ENCODE peak calls at places on chromosome 1, in ten cellular contexts. One of them, this sample, is unnamed.

GRCh38 chr1:119449964-119450363 is 35.0 kb downstream of the HSD3B2 start:
- DNase-seq in upper lobe of left lung: no peak
- DNase-seq in stomach: no peak
- DNase-seq in GM12878: no peak
- DNase-seq in transverse colon: no peak
- DNase-seq in GM23338: peak; percentile 86
- DNase-seq in HCT116: no peak
- DNase-seq in Panc1: no peak
- DNase-seq in endothelial cell of umbilical vein: no peak
- DNase-seq in prostate gland: no peak
- DNase-seq in this sample: no peak

GRCh38 chr1:112540395-112540794 is 31.6 kb downstream of the WNT2B start:
- DNase-seq in upper lobe of left lung: no peak
- DNase-seq in stomach: no peak
- DNase-seq in GM12878: no peak
- DNase-seq in transverse colon: no peak
- DNase-seq in GM23338: no peak
- DNase-seq in HCT116: no peak
- DNase-seq in Panc1: no peak
- DNase-seq in endothelial cell of umbilical vein: no peak
- DNase-seq in prostate gland: no peak
- DNase-seq in this sample: no peak

GRCh38 chr1:29669912-29670311 is 433.6 kb downstream of the PTPRU start:
- DNase-seq in upper lobe of left lung: no peak
- DNase-seq in stomach: no peak
- DNase-seq in GM12878: no peak
- DNase-seq in transverse colon: no peak
- DNase-seq in GM23338: no peak
- DNase-seq in HCT116: no peak
- DNase-seq in Panc1: no peak
- DNase-seq in endothelial cell of umbilical vein: no peak
- DNase-seq in prostate gland: no peak
- DNase-seq in this sample: peak; percentile 72

GRCh38 chr1:226404063-226404903 is 3.6 kb downstream of the PARP1 start:
- DNase-seq in upper lobe of left lung: no peak
- DNase-seq in stomach: no peak
- DNase-seq in GM12878: no peak
- DNase-seq in transverse colon: no peak
- DNase-seq in GM23338: no peak
- DNase-seq in HCT116: no peak
- DNase-seq in Panc1: no peak
- DNase-seq in endothelial cell of umbilical vein: no peak
- DNase-seq in prostate gland: no peak
- DNase-seq in this sample: no peak

GRCh38 chr1:248808876-248809275 is 16.8 kb downstream of the SH3BP5L start:
- DNase-seq in upper lobe of left lung: no peak
- DNase-seq in stomach: no peak
- DNase-seq in GM12878: no peak
- DNase-seq in transverse colon: no peak
- DNase-seq in GM23338: no peak
- DNase-seq in HCT116: no peak
- DNase-seq in Panc1: no peak
- DNase-seq in endothelial cell of umbilical vein: no peak
- DNase-seq in prostate gland: no peak
- DNase-seq in this sample: no peak

GRCh38 chr1:181583598-181583997 is 100.3 kb downstream of the CACNA1E start:
- DNase-seq in upper lobe of left lung: no peak
- DNase-seq in stomach: peak; percentile 37
- DNase-seq in GM12878: no peak
- DNase-seq in transverse colon: peak; percentile 14
- DNase-seq in GM23338: peak; percentile 87
- DNase-seq in HCT116: peak; percentile 4
- DNase-seq in Panc1: no peak
- DNase-seq in endothelial cell of umbilical vein: no peak
- DNase-seq in prostate gland: no peak
- DNase-seq in this sample: no peak

GRCh38 chr1:207024202-207025143 is 8.1 kb downstream of the C1orf116 start:
- DNase-seq in upper lobe of left lung: no peak
- DNase-seq in stomach: peak; percentile 77
- DNase-seq in GM12878: no peak
- DNase-seq in transverse colon: no peak
- DNase-seq in GM23338: no peak
- DNase-seq in HCT116: no peak
- DNase-seq in Panc1: no peak
- DNase-seq in endothelial cell of umbilical vein: no peak
- DNase-seq in prostate gland: no peak
- DNase-seq in this sample: no peak

GRCh38 chr1:214337536-214337935 is 56.6 kb downstream of the SMYD2 start:
- DNase-seq in upper lobe of left lung: no peak
- DNase-seq in stomach: no peak
- DNase-seq in GM12878: no peak
- DNase-seq in transverse colon: no peak
- DNase-seq in GM23338: peak; percentile 57
- DNase-seq in HCT116: no peak
- DNase-seq in Panc1: no peak
- DNase-seq in endothelial cell of umbilical vein: peak; percentile 42
- DNase-seq in prostate gland: no peak
- DNase-seq in this sample: no peak

GRCh38 chr1:223707270-223708000 is 4.9 kb upstream of the CAPN2 start:
- DNase-seq in upper lobe of left lung: no peak
- DNase-seq in stomach: peak; percentile 72
- DNase-seq in GM12878: no peak
- DNase-seq in transverse colon: peak; percentile 77
- DNase-seq in GM23338: peak; percentile 35
- DNase-seq in HCT116: peak; percentile 93
- DNase-seq in Panc1: peak; percentile 98
- DNase-seq in endothelial cell of umbilical vein: peak; percentile 97
- DNase-seq in prostate gland: peak; percentile 61
- DNase-seq in this sample: no peak

DNA sequence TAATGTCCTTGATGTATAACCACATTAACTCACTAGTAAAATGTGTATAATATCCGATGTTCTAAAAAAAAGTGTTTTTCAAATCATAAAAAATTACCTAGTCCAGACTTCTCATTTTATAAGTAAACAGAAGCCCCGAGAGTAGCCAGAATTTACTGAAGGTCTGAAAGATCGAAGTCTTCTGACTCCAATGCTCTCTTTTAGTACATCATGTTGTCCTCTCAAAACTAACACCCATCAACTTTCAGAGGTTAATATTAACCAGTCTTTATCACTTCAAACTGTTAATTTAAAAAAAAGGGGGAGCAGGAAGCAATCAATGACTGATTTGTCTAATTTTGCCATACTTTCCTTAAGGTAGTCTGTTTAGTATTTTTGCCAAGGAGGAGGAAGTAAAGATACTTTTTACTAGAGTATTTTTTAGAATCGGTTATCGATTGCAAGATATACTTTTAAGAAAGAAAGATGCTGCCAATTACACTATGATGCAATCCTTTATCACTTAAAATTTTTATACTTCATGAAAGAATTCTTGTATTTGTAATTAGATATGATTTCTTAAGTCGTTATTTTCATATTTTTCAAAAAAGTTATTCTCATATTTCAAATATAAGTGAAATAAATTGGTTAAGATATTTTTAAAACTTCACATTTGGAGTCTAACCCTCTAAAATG is 25.5 kb downstream of the CCDC18 start:
- DNase-seq in upper lobe of left lung: no peak
- DNase-seq in stomach: no peak
- DNase-seq in GM12878: no peak
- DNase-seq in transverse colon: no peak
- DNase-seq in GM23338: no peak
- DNase-seq in HCT116: no peak
- DNase-seq in Panc1: no peak
- DNase-seq in endothelial cell of umbilical vein: no peak
- DNase-seq in prostate gland: no peak
- DNase-seq in this sample: no peak
- H3K36me3 ChIP-seq in upper lobe of left lung: peaks cover 3% of the 10 kb centered on the region
- H3K36me3 ChIP-seq in stomach: no peaks in the 10 kb centered on the region
- H3K36me3 ChIP-seq in GM12878: no peaks in the 10 kb centered on the region
- H3K36me3 ChIP-seq in transverse colon: peaks cover 4% of the 10 kb centered on the region
- H3K36me3 ChIP-seq in GM23338: peaks cover 20% of the 10 kb centered on the region
- H3K36me3 ChIP-seq in HCT116: peaks cover 20% of the 10 kb centered on the region
- H3K36me3 ChIP-seq in Panc1: peaks cover 4% of the 10 kb centered on the region
- H3K36me3 ChIP-seq in endothelial cell of umbilical vein: no peaks in the 10 kb centered on the region
- H3K36me3 ChIP-seq in prostate gland: no peaks in the 10 kb centered on the region
- H3K36me3 ChIP-seq in this sample: no peaks in the 10 kb centered on the region

GRCh38 chr1:153609585-153609907 is 3.4 kb downstream of the S100A16 start:
- DNase-seq in upper lobe of left lung: no peak
- DNase-seq in stomach: no peak
- DNase-seq in GM12878: no peak
- DNase-seq in transverse colon: no peak
- DNase-seq in GM23338: no peak
- DNase-seq in HCT116: no peak
- DNase-seq in Panc1: no peak
- DNase-seq in endothelial cell of umbilical vein: no peak
- DNase-seq in prostate gland: no peak
- DNase-seq in this sample: no peak

GRCh38 chr1:153608089-153608672 is 4.8 kb downstream of the S100A16 start:
- DNase-seq in upper lobe of left lung: no peak
- DNase-seq in stomach: no peak
- DNase-seq in GM12878: no peak
- DNase-seq in transverse colon: no peak
- DNase-seq in GM23338: peak; percentile 39
- DNase-seq in HCT116: no peak
- DNase-seq in Panc1: no peak
- DNase-seq in endothelial cell of umbilical vein: peak; percentile 62
- DNase-seq in prostate gland: no peak
- DNase-seq in this sample: no peak

GRCh38 chr1:153607381-153607780 is 5.6 kb downstream of the S100A16 start:
- DNase-seq in upper lobe of left lung: no peak
- DNase-seq in stomach: no peak
- DNase-seq in GM12878: no peak
- DNase-seq in transverse colon: no peak
- DNase-seq in GM23338: no peak
- DNase-seq in HCT116: no peak
- DNase-seq in Panc1: no peak
- DNase-seq in endothelial cell of umbilical vein: no peak
- DNase-seq in prostate gland: no peak
- DNase-seq in this sample: no peak

GRCh38 chr1:153610334-153611023 is 2.5 kb downstream of the S100A16 start:
- DNase-seq in upper lobe of left lung: no peak
- DNase-seq in stomach: no peak
- DNase-seq in GM12878: no peak
- DNase-seq in transverse colon: no peak
- DNase-seq in GM23338: no peak
- DNase-seq in HCT116: no peak
- DNase-seq in Panc1: no peak
- DNase-seq in endothelial cell of umbilical vein: peak; percentile 46
- DNase-seq in prostate gland: no peak
- DNase-seq in this sample: no peak

DNA sequence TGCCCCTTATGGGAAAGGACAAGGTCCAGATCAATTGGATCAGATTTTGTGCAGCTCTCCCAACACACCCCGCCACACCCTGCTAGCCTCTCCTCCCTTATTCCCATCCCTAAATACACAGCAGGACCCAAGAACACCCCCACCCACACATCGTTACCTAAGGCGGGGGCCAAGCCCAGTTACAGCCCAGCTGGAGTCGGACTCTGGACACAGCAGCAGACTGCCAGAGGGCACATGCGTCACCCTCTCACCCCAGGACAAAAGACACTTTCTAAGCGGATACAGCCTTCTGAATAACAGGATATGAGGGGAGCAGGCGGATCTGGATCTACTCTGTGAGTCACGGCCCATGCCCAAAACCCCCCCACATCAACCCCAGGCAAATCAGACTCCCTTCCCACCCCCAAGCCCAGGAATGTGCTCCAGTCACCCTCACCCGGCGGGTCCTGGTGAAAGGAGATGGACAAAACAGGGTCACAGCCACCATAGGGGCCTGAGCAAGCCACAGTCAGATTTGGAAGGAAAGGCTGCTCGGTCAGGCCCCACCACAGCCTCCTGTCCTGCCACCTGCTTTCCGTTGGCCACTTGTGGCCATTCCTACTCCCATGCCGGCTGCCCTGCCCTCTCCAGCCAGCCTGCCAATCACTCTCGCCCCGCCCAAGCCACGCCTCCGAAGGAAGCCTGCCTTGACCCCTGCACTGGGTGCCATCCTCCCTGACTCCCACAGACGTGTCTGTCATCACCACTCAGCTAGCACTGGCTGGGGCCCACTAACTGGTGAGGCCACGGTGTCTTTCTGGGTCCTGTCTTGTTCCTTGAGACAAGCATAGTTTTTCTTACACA is 4.0 kb downstream of the S100A16 start:
- DNase-seq in upper lobe of left lung: peak; percentile 93
- DNase-seq in stomach: peak; percentile 67
- DNase-seq in GM12878: no peak
- DNase-seq in transverse colon: peak; percentile 88
- DNase-seq in GM23338: peak; percentile 83
- DNase-seq in HCT116: peak; percentile 90
- DNase-seq in Panc1: peak; percentile 67
- DNase-seq in endothelial cell of umbilical vein: peak; percentile 98
- DNase-seq in prostate gland: no peak
- DNase-seq in this sample: no peak
- H3K4me1 ChIP-seq in upper lobe of left lung: peaks cover 38% of the 10 kb centered on the region
- H3K4me1 ChIP-seq in stomach: peaks cover 57% of the 10 kb centered on the region
- H3K4me1 ChIP-seq in GM12878: no peaks in the 10 kb centered on the region
- H3K4me1 ChIP-seq in transverse colon: peaks cover 44% of the 10 kb centered on the region
- H3K4me1 ChIP-seq in GM23338: peaks cover 45% of the 10 kb centered on the region
- H3K4me1 ChIP-seq in HCT116: peaks cover 41% of the 10 kb centered on the region
- H3K4me1 ChIP-seq in Panc1: peaks cover 47% of the 10 kb centered on the region
- H3K4me1 ChIP-seq in endothelial cell of umbilical vein: peaks cover 40% of the 10 kb centered on the region
- H3K4me1 ChIP-seq in prostate gland: peaks cover 4% of the 10 kb centered on the region
- H3K4me1 ChIP-seq in this sample: peaks cover 65% of the 10 kb centered on the region

DNA sequence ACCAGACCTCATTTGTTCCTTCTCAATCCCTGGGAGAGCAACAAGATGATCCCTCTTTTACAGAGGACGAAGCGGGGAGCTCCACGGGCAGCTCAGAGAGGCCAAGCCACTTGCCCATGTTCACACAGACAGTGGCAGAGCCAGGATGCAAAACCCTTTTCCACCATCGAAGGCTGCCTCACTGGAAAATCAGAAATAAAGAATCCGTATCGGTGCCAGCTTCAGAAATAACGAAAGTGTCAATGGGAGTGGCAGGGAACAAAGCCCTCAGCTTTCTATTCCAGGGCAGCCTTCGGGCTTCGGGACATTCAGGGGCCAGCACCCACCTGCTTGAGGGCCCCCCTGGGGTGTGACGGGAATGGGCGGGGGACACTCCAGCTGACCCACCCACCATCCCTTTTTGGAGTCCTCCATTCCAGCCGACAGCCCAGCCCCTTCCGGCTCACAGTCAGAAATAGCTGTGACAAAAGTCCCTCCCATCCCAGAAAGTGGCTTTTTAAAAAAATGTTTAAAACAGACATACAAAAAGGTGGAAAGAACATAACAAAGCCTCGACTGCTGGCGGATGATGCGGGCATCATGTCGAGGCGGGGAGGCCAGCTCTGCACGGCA is 6.0 kb downstream of the IFFO2 start:
- DNase-seq in upper lobe of left lung: peak; percentile 74
- DNase-seq in stomach: no peak
- DNase-seq in GM12878: no peak
- DNase-seq in transverse colon: no peak
- DNase-seq in GM23338: no peak
- DNase-seq in HCT116: no peak
- DNase-seq in Panc1: no peak
- DNase-seq in endothelial cell of umbilical vein: no peak
- DNase-seq in prostate gland: peak; percentile 55
- DNase-seq in this sample: no peak
- TF ChIP-seq POLR2AphosphoS5 in upper lobe of left lung: peak; percentile 81
- TF ChIP-seq POLR2AphosphoS5 in stomach: no peak
- TF ChIP-seq POLR2AphosphoS5 in GM12878: no peak
- TF ChIP-seq POLR2AphosphoS5 in transverse colon: no peak
- TF ChIP-seq POLR2AphosphoS5 in GM23338: no peak
- TF ChIP-seq POLR2AphosphoS5 in HCT116: no peak
- TF ChIP-seq POLR2AphosphoS5 in Panc1: no peak
- TF ChIP-seq POLR2AphosphoS5 in endothelial cell of umbilical vein: no peak
- TF ChIP-seq POLR2AphosphoS5 in prostate gland: peak; percentile 50
- TF ChIP-seq POLR2AphosphoS5 in this sample: peak; percentile 92

GRCh38 chr1:246549665-246550064 is 16.4 kb downstream of the TFB2M start:
- DNase-seq in upper lobe of left lung: no peak
- DNase-seq in stomach: no peak
- DNase-seq in GM12878: no peak
- DNase-seq in transverse colon: no peak
- DNase-seq in GM23338: no peak
- DNase-seq in HCT116: no peak
- DNase-seq in Panc1: no peak
- DNase-seq in endothelial cell of umbilical vein: no peak
- DNase-seq in prostate gland: no peak
- DNase-seq in this sample: no peak
- H3K36me3 ChIP-seq in upper lobe of left lung: peaks cover 9% of the 10 kb centered on the region
- H3K36me3 ChIP-seq in stomach: peaks cover 98% of the 10 kb centered on the region
- H3K36me3 ChIP-seq in GM12878: peaks cover 8% of the 10 kb centered on the region
- H3K36me3 ChIP-seq in transverse colon: peaks cover 53% of the 10 kb centered on the region
- H3K36me3 ChIP-seq in GM23338: peaks cover 35% of the 10 kb centered on the region
- H3K36me3 ChIP-seq in HCT116: peaks cover 12% of the 10 kb centered on the region
- H3K36me3 ChIP-seq in Panc1: peaks cover 15% of the 10 kb centered on the region
- H3K36me3 ChIP-seq in endothelial cell of umbilical vein: peaks cover 15% of the 10 kb centered on the region
- H3K36me3 ChIP-seq in prostate gland: no peaks in the 10 kb centered on the region
- H3K36me3 ChIP-seq in this sample: peaks cover 57% of the 10 kb centered on the region